ENCODE peak calls at places on chromosome 14, in eight cellular contexts. J, M, I, L, F, X, W and O are unnamed samples.

GRCh38 chr14:104735830-104736642 is 12.0 kb downstream of the ADSS1 start:
- DNase-seq in I (no peak), F (peak; percentile 87), J (no peak), M (no peak), W (peak; percentile 62), X (peak; percentile 89), L (no peak), O (peak; percentile 96)

GRCh38 chr14:25132094-25132493 is 82.1 kb upstream of the STXBP6 start:
- DNase-seq in W (no peak), M (no peak), F (no peak), I (no peak), L (no peak), X (no peak), J (no peak), O (no peak)

GRCh38 chr14:98144964-98145363 is 1127.0 kb downstream of the BCL11B start:
- DNase-seq in F (no peak), I (no peak), L (no peak), W (no peak), X (no peak), M (no peak), J (no peak), O (no peak)

GRCh38 chr14:95199298-95199983 is 42.1 kb upstream of the DICER1 start:
- DNase-seq in J (no peak), L (no peak), F (no peak), M (no peak), X (no peak), W (no peak), I (no peak), O (no peak)

GRCh38 chr14:38208825-38209562 is 1.3 kb downstream of the SSTR1 start:
- DNase-seq in F (peak; percentile 47), I (peak; percentile 21), J (no peak), L (no peak), M (no peak), W (no peak), X (peak; percentile 44), O (peak; percentile 91)

GRCh38 chr14:33844118-33844517 is 106.8 kb downstream of the EGLN3 start:
- DNase-seq in W (no peak), M (no peak), L (no peak), X (no peak), I (no peak), J (no peak), F (no peak), O (no peak)

GRCh38 chr14:52112336-52113018 is 43.6 kb upstream of the NID2 start:
- DNase-seq in W (no peak), X (no peak), L (no peak), F (no peak), J (no peak), M (no peak), I (no peak), O (no peak)

GRCh38 chr14:22202313-22202712 is 386.7 kb downstream of the DAD1 start:
- DNase-seq in W (no peak), M (no peak), I (no peak), L (no peak), J (no peak), X (no peak), F (no peak), O (no peak)

GRCh38 chr14:95663226-95663797 is 22.9 kb upstream of the TCL1B start:
- DNase-seq in M (no peak), F (no peak), I (no peak), X (no peak), L (no peak), W (no peak), J (no peak), O (no peak)

GRCh38 chr14:54252072-54252730 is 144.6 kb upstream of the CDKN3 start:
- DNase-seq in F (no peak), M (no peak), X (no peak), I (peak; percentile 91), J (no peak), W (no peak), L (no peak), O (no peak)

GRCh38 chr14:50063876-50064420 is 52.4 kb downstream of the VCPKMT start:
- DNase-seq in W (no peak), X (no peak), I (no peak), M (no peak), F (no peak), L (no peak), J (no peak), O (no peak)

GRCh38 chr14:21022686-21023085 is 2.2 kb downstream of the NDRG2 start:
- DNase-seq in X (no peak), J (no peak), W (no peak), I (no peak), L (no peak), F (no peak), M (no peak), O (no peak)

GRCh38 chr14:69574954-69575295 is 254 bp upstream of the CCDC177 start:
- DNase-seq in L (no peak), I (no peak), J (no peak), W (no peak), F (no peak), M (no peak), X (no peak), O (no peak)

GRCh38 chr14:69573841-69574265 is 818 bp downstream of the CCDC177 start:
- DNase-seq in L (no peak), I (no peak), X (no peak), W (peak; percentile 51), F (no peak), J (no peak), M (no peak), O (no peak)

GRCh38 chr14:69572634-69573135 is 2.0 kb downstream of the CCDC177 start:
- DNase-seq in F (no peak), J (no peak), M (no peak), W (no peak), L (no peak), X (no peak), I (no peak), O (no peak)

GRCh38 chr14:69573205-69573840 is 1.3 kb downstream of the CCDC177 start:
- DNase-seq in M (no peak), J (no peak), I (no peak), W (no peak), X (no peak), F (no peak), L (no peak), O (no peak)

DNA sequence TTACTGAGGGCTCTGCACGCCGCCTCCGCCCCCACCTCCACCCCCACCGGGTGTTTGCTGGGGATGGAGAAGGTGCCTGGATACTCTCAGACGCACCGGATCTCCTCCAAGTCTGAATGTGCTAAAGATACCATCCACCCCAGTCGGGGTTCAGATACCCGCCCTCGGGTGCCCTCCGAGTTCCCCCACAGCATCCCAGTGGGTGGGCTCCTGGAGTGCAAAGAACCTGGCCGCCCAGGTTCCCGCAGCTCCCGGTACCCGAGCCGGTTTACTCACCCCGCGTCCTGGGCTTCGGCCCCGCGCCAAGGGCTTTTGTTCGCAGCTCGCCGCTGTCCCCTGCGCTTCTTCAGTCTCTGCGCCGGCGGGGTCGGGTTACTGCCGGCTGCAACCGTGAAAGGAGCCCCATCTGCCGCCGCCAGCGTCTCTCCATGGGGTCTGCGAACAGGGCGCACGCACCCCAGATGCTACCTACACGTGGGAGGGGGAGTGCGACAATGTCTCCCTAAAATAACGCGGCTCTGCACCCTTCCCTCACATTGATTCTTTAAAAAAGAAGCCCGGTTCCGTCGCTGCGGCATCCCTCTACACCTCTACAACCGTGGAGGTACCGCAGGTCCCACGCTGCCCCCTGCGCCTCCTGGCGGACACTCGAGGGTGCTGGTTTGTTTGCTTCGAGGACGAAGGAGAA is at the start of gene CCDC177:
- DNase-seq in F (peak; percentile 51), X (peak; percentile 76), J (peak; percentile 74), W (peak; percentile 70), I (no peak), M (no peak), L (peak; percentile 66), O (peak; percentile 66)
- H3K27me3 ChIP-seq in F (peaks cover 53% of the 10 kb centered on the region), X (peaks cover 72% of the 10 kb centered on the region), J (peaks cover 65% of the 10 kb centered on the region), W (peaks cover 3% of the 10 kb centered on the region), I (peaks cover 73% of the 10 kb centered on the region), M (peaks cover 24% of the 10 kb centered on the region), L (peaks cover 15% of the 10 kb centered on the region), O (peaks cover 12% of the 10 kb centered on the region)

DNA sequence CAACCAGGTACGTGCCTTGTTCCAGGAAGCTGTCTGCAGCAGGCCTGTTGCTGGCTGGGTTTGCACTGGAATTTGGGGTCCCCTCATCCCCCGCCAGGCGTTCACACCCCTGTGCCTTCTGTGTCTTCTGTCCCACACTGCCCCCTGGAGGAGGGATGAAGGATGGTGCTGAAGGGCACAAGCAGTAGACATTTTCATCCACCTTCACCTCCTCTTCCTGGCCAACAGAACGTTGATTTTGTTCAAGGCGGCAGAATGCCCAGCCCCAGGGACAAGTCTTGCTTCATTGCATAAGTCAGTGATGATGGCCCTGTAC is 122.1 kb downstream of the CALM1 start:
- DNase-seq in W (peak; percentile 51), M (no peak), L (peak; percentile 37), F (peak; percentile 44), X (peak; percentile 39), J (no peak), I (no peak), O (no peak)
- TF ChIP-seq CTCF in W (no peak), M (peak; percentile 92), L (peak; percentile 51), F (peak; percentile 58), X (peak; percentile 58), J (no peak), I (peak; percentile 40), O (peak; percentile 32)

GRCh38 chr14:72763892-72764291 is 130.0 kb downstream of the DPF3 start:
- DNase-seq in L (no peak), X (no peak), F (no peak), J (no peak), M (no peak), W (no peak), I (no peak), O (no peak)

GRCh38 chr14:72771561-72771960 is 122.3 kb downstream of the DPF3 start:
- DNase-seq in L (no peak), J (no peak), F (no peak), M (no peak), I (no peak), X (no peak), W (no peak), O (no peak)

GRCh38 chr14:72766296-72766695 is 127.6 kb downstream of the DPF3 start:
- DNase-seq in L (no peak), F (no peak), J (no peak), X (no peak), M (no peak), W (no peak), I (no peak), O (no peak)
- H3K27me3 ChIP-seq in L (no peaks in the 10 kb centered on the region), F (no peaks in the 10 kb centered on the region), J (no peaks in the 10 kb centered on the region), X (no peaks in the 10 kb centered on the region), M (no peaks in the 10 kb centered on the region), W (no peaks in the 10 kb centered on the region), I (no peaks in the 10 kb centered on the region), O (no peaks in the 10 kb centered on the region)

GRCh38 chr14:23899788-23900187 is 53.8 kb upstream of the DHRS4 start:
- DNase-seq in W (no peak), X (no peak), L (no peak), F (no peak), M (no peak), J (no peak), I (no peak), O (no peak)

GRCh38 chr14:23894687-23895419 is 58.7 kb upstream of the DHRS4 start:
- DNase-seq in J (no peak), M (no peak), F (no peak), L (no peak), W (no peak), X (no peak), I (no peak), O (no peak)

DNA sequence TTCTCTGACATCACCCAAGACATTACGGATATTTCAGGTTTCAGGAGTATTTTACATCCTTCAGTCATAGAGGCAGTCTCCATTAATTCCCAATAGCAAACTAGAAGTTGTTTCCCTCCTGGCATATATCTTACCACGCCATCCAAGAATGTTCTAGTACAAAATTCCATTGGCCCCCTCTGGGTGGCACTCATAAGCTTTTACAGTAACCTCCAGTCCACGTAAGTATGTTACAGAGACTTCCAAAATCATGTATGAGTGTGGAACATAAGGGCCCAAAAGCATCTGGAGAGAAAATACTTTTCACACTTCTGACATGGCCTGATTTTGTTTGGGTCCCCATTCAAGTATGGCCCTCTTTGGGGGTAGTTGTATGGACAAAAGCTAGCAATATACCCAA is 58.1 kb upstream of the DHRS4 start:
- DNase-seq in I (no peak), M (no peak), J (no peak), L (no peak), X (no peak), W (no peak), F (no peak), O (no peak)
- TF ChIP-seq CTCF in I (peak; percentile 1), M (no peak), J (no peak), L (no peak), X (no peak), W (no peak), F (no peak), O (peak; percentile 44)